ENCODE peak calls at places on chromosomes 13 and 19, in six cellular contexts. X is neural progenitor cell, V is breast epithelium, B is heart right ventricle, P is right atrium auricular region, F is DND-41. C is an unnamed sample.
A peak's percentile ranks its signal among the peaks of the same experiment; 100 is the strongest.

GRCh38 chr13:43785166-43785680 is 1.5 kb downstream of the ENOX1 start:
- DNase-seq in X (peak; percentile 25), V (no peak), B (no peak), P (no peak), F (no peak), C (no peak)

GRCh38 chr13:55963934-55964333 is 1176.8 kb upstream of the PRR20A start:
- DNase-seq in X (no peak), V (no peak), B (no peak), P (no peak), F (no peak), C (no peak)

GRCh38 chr13:113367020-113367560 is 3.2 kb upstream of the GRTP1 start:
- DNase-seq in X (no peak), V (no peak), B (no peak), P (peak; percentile 57), F (no peak), C (no peak)

GRCh38 chr13:51849145-51850101 is 4.4 kb upstream of the TMEM272 start:
- DNase-seq in X (peak; percentile 76), V (no peak), B (no peak), P (no peak), F (peak; percentile 45), C (no peak)

GRCh38 chr13:46831588-46832194 is 34.7 kb upstream of the ESD start:
- DNase-seq in X (peak; percentile 61), V (no peak), B (peak; percentile 24), P (no peak), F (peak; percentile 49), C (no peak)

GRCh38 chr19:7159105-7159933 is 89.8 kb downstream of the ZNF557 start:
- DNase-seq in X (no peak), V (no peak), B (peak; percentile 88), P (peak; percentile 89), F (no peak), C (peak; percentile 79)

GRCh38 chr13:39676315-39676876 is 20.9 kb downstream of the COG6 start:
- DNase-seq in X (peak; percentile 57), V (no peak), B (peak; percentile 36), P (no peak), F (no peak), C (no peak)

GRCh38 chr13:45100855-45101254 is 19.5 kb upstream of the GTF2F2 start:
- DNase-seq in X (peak; percentile 32), V (no peak), B (no peak), P (no peak), F (no peak), C (no peak)

GRCh38 chr19:2035590-2035991 is 15.5 kb downstream of the MKNK2 start:
- DNase-seq in X (peak; percentile 3), V (no peak), B (no peak), P (no peak), F (no peak), C (no peak)
- H3K4me1 ChIP-seq in X (peaks cover 13% of the 10 kb centered on the region), V (no peaks in the 10 kb centered on the region), B (peaks cover 32% of the 10 kb centered on the region), P (peaks cover 47% of the 10 kb centered on the region), F (peaks cover 4% of the 10 kb centered on the region), C (peaks cover 26% of the 10 kb centered on the region)

DNA sequence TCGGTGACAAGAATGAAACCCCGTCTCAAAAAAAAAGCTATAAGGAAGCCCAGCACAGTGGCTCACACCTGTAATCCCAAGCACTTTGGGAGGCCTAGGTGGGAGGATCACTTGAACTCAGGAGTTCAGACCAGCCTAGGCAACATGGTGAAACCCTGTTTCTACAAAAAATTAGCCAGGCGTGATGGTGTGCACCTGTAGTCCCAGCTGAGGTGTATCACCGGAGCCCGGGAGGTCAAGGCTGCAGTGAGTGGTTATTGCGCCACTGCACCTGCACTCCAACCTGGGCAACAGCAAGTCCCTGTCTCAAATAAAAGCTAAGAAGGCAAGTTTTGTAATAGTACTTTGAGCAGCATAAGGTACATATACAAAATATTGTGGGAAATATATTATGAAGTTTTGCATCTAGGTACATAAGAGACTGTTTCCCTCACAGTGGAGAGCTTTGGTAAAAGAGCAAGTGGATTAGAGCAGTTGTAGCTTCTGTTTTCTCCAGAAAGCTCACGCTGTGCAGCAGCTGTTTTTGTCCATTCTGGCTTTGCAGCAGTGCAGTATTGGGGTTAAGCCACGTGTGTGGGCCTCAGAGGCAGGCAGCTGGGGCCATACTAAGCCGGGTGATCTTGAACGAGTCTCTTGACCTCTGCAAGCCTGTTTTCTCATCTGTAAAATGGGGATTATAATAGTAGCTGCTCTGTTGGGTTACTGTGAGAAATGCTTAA is 35.4 kb downstream of the ARHGAP35 start:
- DNase-seq in X (no peak), V (no peak), B (no peak), P (no peak), F (no peak), C (no peak)
- H3K27ac ChIP-seq in X (no peak overlapping the region), V (no peak overlapping the region), B (no peak overlapping the region), P (no peak overlapping the region), F (no peak overlapping the region), C (no peak overlapping the region)

DNA sequence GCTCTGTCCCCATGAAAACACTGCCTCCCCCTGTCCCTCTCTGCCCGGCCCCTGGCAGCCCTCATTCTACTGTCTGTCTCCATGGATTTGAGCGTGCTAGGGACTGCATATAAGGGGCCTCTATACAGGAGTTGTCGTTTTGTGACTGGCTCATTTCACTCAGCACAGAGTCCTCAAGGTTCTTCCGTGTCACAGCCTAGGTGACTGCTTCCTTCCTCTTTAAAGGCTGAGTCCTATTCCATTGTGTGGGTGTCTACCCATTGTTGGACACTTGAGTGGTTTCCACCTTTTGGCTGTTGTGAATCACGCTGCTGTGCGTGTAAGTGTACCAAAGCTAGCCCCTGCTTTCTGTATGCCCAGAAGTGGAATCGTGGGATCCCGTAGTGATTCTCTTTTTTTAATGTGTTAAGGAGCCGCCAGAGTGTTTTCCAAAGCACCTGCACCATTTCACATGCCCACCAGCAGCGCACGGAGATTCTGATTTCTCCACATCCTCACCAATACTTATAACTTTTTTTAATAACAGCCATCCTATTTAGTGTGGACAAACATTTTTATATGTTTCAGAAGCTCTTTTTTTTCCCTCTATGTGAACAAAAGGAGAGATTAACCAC is 116.7 kb downstream of the COL4A2 start:
- DNase-seq in X (no peak), V (no peak), B (peak; percentile 4), P (no peak), F (no peak), C (no peak)
- H3K4me1 ChIP-seq in X (peaks cover 5% of the 10 kb centered on the region), V (no peaks in the 10 kb centered on the region), B (peaks cover 67% of the 10 kb centered on the region), P (peaks cover 40% of the 10 kb centered on the region), F (peaks cover 11% of the 10 kb centered on the region), C (peaks cover 11% of the 10 kb centered on the region)

GRCh38 chr19:42282810-42283247 is 13.8 kb downstream of the CIC start:
- DNase-seq in X (no peak), V (no peak), B (no peak), P (no peak), F (no peak), C (no peak)

GRCh38 chr19:42283248-42284065 is 14.4 kb downstream of the CIC start:
- DNase-seq in X (peak; percentile 98), V (peak; percentile 98), B (peak; percentile 96), P (peak; percentile 97), F (peak; percentile 97), C (peak; percentile 87)

GRCh38 chr19:42285546-42285945 is 16.4 kb upstream of the PRR19 start:
- DNase-seq in X (peak; percentile 46), V (no peak), B (peak; percentile 29), P (no peak), F (no peak), C (no peak)

GRCh38 chr19:42284641-42285341 is 15.7 kb downstream of the CIC start:
- DNase-seq in X (peak; percentile 56), V (no peak), B (peak; percentile 27), P (no peak), F (peak; percentile 39), C (no peak)

GRCh38 chr19:42284066-42284501 is 15.0 kb downstream of the CIC start:
- DNase-seq in X (peak; percentile 88), V (peak; percentile 80), B (peak; percentile 78), P (peak; percentile 73), F (peak; percentile 86), C (no peak)
- H3K27ac ChIP-seq in X (peak overlapping the region; percentile 89), V (peak overlapping the region; percentile 97), B (peak overlapping the region; percentile 99), P (peak overlapping the region; percentile 97), F (peak overlapping the region; percentile 89), C (no peak overlapping the region)

DNA sequence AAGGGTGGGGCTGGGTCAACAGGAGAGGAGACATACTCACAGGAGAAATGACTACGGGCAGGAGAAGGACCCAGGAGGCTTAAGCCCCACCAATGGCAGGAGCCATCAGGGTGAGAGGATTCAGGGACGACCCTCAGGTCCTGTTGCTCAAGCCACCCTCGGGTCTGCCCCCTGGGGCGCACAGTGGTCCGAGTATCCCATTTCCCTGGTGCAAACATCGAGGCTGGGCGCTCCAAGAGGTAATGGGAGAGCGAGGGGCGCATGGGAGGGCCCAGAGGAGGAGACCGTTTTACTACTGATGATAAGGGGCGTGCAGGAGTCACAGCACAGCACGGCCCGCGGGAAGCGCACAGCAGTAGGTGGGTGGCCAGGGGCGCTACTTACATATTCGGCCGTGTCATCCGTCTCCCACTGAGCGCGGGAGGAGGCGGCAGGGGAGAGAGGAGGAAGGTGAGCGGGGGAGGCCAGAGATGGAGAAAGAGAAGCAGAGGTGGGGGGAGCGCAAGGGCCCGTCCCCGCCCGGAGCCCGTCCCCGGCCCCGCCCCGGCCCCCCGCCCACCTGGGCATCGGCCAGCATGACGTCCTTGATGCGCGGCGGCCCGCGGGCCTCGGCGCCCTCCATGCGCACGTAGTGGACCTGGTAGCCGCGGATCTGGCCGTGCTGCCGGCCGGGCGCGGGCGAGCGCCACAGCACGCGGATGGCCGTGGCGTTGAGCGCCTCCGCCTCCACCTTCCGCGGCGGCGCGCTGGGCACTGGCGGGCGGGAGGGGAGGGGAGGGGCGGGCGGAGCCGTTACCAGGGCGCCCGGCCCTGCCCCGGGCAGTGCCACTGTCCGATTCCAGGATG is 111.5 kb downstream of the PTPRS start:
- DNase-seq in X (no peak), V (no peak), B (no peak), P (no peak), F (no peak), C (no peak)
- H3K4me1 ChIP-seq in X (no peaks in the 10 kb centered on the region), V (no peaks in the 10 kb centered on the region), B (peaks cover 4% of the 10 kb centered on the region), P (no peaks in the 10 kb centered on the region), F (no peaks in the 10 kb centered on the region), C (no peaks in the 10 kb centered on the region)

GRCh38 chr19:1935484-1936208 is 5.3 kb upstream of the CSNK1G2 start:
- DNase-seq in X (no peak), V (no peak), B (no peak), P (peak; percentile 65), F (peak; percentile 39), C (no peak)

GRCh38 chr19:1936916-1937610 is 3.9 kb upstream of the CSNK1G2 start:
- DNase-seq in X (no peak), V (no peak), B (no peak), P (no peak), F (no peak), C (no peak)

GRCh38 chr19:1938071-1938470 is 2.9 kb upstream of the CSNK1G2 start:
- DNase-seq in X (no peak), V (no peak), B (no peak), P (no peak), F (no peak), C (no peak)

GRCh38 chr19:1933942-1934341 is 7.0 kb upstream of the CSNK1G2 start:
- DNase-seq in X (no peak), V (no peak), B (no peak), P (no peak), F (no peak), C (no peak)

DNA sequence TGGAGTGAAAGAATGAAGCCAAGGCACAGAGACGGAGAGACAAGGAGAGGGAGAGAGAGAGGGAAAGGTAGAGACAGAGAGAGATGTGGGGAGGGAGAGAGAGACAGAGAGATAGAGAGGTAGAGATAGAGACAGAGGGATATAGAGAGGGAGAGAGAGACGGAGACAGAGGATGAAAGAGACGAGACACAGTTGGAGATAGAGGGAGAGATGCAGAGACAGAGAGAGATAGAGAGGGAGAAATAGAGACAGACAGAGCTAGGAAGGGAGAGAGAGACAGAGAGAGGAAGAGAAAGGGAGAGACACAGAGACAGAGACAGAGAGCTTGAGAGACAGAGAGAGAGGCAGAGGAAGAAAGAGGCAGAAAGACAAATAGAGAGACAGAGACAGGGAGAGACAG is 4.5 kb upstream of the CSNK1G2 start:
- DNase-seq in X (no peak), V (no peak), B (no peak), P (no peak), F (no peak), C (no peak)
- H3K27ac ChIP-seq in X (no peak overlapping the region), V (no peak overlapping the region), B (no peak overlapping the region), P (no peak overlapping the region), F (no peak overlapping the region), C (no peak overlapping the region)